ENCODE peak calls at places on chromosomes 2 and 18, in four cellular contexts. G, I, U and Z are unnamed samples.
A peak's percentile ranks its signal among the peaks of the same experiment; 100 is the strongest.

GRCh38 chr2:118614856-118615255 is 232.6 kb downstream of the EN1 start:
- DNase-seq in U (no peak), G (no peak), I (no peak), Z (no peak)

GRCh38 chr18:6521804-6522418 is 107.2 kb upstream of the L3MBTL4 start:
- DNase-seq in I (no peak), U (no peak), G (peak; percentile 90), Z (peak; percentile 55)

GRCh38 chr2:101064868-101065549 is 62.9 kb downstream of the RPL31 start:
- DNase-seq in U (no peak), G (no peak), I (no peak), Z (no peak)

GRCh38 chr18:36465276-36465675 is 167.8 kb downstream of the FHOD3 start:
- DNase-seq in G (no peak), U (no peak), I (no peak), Z (no peak)

GRCh38 chr2:41930807-41931566 is 116.8 kb upstream of the PKDCC start:
- DNase-seq in U (no peak), G (no peak), I (no peak), Z (no peak)

GRCh38 chr2:180979935-180980184 is 545 bp upstream of the UBE2E3 start:
- DNase-seq in G (no peak), I (peak; percentile 16), U (no peak), Z (no peak)

GRCh38 chr2:216985658-216986141 is 125.8 kb upstream of the TNP1 start:
- DNase-seq in I (no peak), U (no peak), G (peak; percentile 84), Z (no peak)

GRCh38 chr2:176455865-176456291 is 186.6 kb downstream of the MTX2 start:
- DNase-seq in I (no peak), G (peak; percentile 64), U (no peak), Z (peak; percentile 49)

GRCh38 chr2:105880637-105881036 is 135.9 kb downstream of the NCK2 start:
- DNase-seq in I (no peak), U (no peak), G (no peak), Z (no peak)

GRCh38 chr2:174138161-174138560 is 110.2 kb downstream of the OLA1 start:
- DNase-seq in U (no peak), I (no peak), G (peak; percentile 53), Z (no peak)

GRCh38 chr2:135198481-135198880 is 146.4 kb downstream of the RAB3GAP1 start:
- DNase-seq in I (no peak), U (no peak), G (no peak), Z (no peak)

GRCh38 chr18:55275042-55275897 is 312.7 kb downstream of the TCF4 start:
- DNase-seq in G (no peak), U (no peak), I (no peak), Z (no peak)

GRCh38 chr18:774811-775210 is 37.2 kb downstream of the YES1 start:
- DNase-seq in G (no peak), I (no peak), U (no peak), Z (no peak)

GRCh38 chr2:8566155-8566670 is 115.6 kb upstream of the ID2 start:
- DNase-seq in G (no peak), U (no peak), I (no peak), Z (no peak)

GRCh38 chr2:63424329-63425078 is 163.8 kb downstream of the WDPCP start:
- DNase-seq in U (no peak), I (no peak), G (peak; percentile 66), Z (peak; percentile 7)

GRCh38 chr2:61125123-61125710 is 36.8 kb upstream of the C2orf74 start:
- DNase-seq in G (no peak), U (no peak), I (no peak), Z (no peak)

GRCh38 chr2:12315224-12315623 is 401.5 kb upstream of the TRIB2 start:
- DNase-seq in I (no peak), U (no peak), G (no peak), Z (no peak)

GRCh38 chr2:70104231-70105111 is 17.2 kb downstream of the PCBP1 start:
- DNase-seq in I (no peak), U (no peak), G (peak; percentile 76), Z (peak; percentile 31)

GRCh38 chr2:178478442-178479274 is at the start of gene FKBP7:
- DNase-seq in I (peak; percentile 39), G (peak; percentile 93), U (peak; percentile 85), Z (peak; percentile 85)

GRCh38 chr2:10265328-10266132 is 37.2 kb upstream of the HPCAL1 start:
- DNase-seq in G (peak; percentile 35), U (no peak), I (no peak), Z (no peak)

GRCh38 chr2:128536925-128537620 is 218.4 kb upstream of the HS6ST1 start:
- DNase-seq in U (no peak), G (peak; percentile 88), I (no peak), Z (no peak)

GRCh38 chr18:70288851-70289328 is at the start of gene SOCS6:
- DNase-seq in G (peak; percentile 86), I (peak; percentile 4), U (peak; percentile 84), Z (peak; percentile 70)

GRCh38 chr2:240946046-240946445 is 39.9 kb downstream of the CROCC2 start:
- DNase-seq in U (peak; percentile 65), I (no peak), G (peak; percentile 26), Z (no peak)

GRCh38 chr2:241858206-241859016 is at the start of gene PDCD1:
- DNase-seq in U (no peak), I (no peak), G (peak; percentile 75), Z (peak; percentile 4)

GRCh38 chr2:240469239-240469636 is 33.8 kb downstream of the GPC1 start:
- DNase-seq in G (peak; percentile 64), I (no peak), U (no peak), Z (peak; percentile 3)

GRCh38 chr2:24201496-24201895 is 26.6 kb downstream of the FAM228A start:
- DNase-seq in I (no peak), G (no peak), U (no peak), Z (no peak)

GRCh38 chr2:10385933-10386773 is 62.0 kb downstream of the ODC1 start:
- DNase-seq in I (no peak), U (no peak), G (no peak), Z (no peak)

GRCh38 chr18:22488554-22488953 is 70.8 kb upstream of the CTAGE1 start:
- DNase-seq in U (no peak), I (no peak), G (no peak), Z (no peak)

GRCh38 chr2:98463551-98463971 is 18.9 kb downstream of the INPP4A start:
- DNase-seq in I (no peak), G (peak; percentile 71), U (no peak), Z (no peak)

GRCh38 chr18:21597616-21598015 is 2.9 kb downstream of the ESCO1 start:
- DNase-seq in I (no peak), U (no peak), G (no peak), Z (no peak)

GRCh38 chr18:77974329-77974728 is 724.7 kb downstream of the GALR1 start:
- DNase-seq in I (no peak), U (no peak), G (no peak), Z (no peak)

GRCh38 chr2:6310186-6310909 is 555.4 kb downstream of the CMPK2 start:
- DNase-seq in G (no peak), U (no peak), I (no peak), Z (no peak)

GRCh38 chr2:68643011-68643873 is at the start of gene PROKR1:
- DNase-seq in U (peak; percentile 74), I (no peak), G (peak; percentile 88), Z (peak; percentile 53)

GRCh38 chr2:112588611-112589045 is 4.2 kb downstream of the CHCHD5 start:
- DNase-seq in U (no peak), G (no peak), I (no peak), Z (no peak)

GRCh38 chr2:239057533-239057932 is 209.6 kb downstream of the TWIST2 start:
- DNase-seq in U (no peak), G (no peak), I (no peak), Z (no peak)

GRCh38 chr2:10985901-10986535 is 74.3 kb downstream of the KCNF1 start:
- DNase-seq in U (no peak), I (no peak), G (no peak), Z (no peak)

GRCh38 chr2:159605441-159606178 is 10.7 kb downstream of the BAZ2B start:
- DNase-seq in U (no peak), I (no peak), G (no peak), Z (no peak)

GRCh38 chr2:16050261-16051045 is 110.1 kb downstream of the MYCN start:
- DNase-seq in U (no peak), I (no peak), G (no peak), Z (no peak)

GRCh38 chr2:14427982-14428567 is 204.4 kb upstream of the LRATD1 start:
- DNase-seq in I (no peak), U (no peak), G (no peak), Z (no peak)

DNA sequence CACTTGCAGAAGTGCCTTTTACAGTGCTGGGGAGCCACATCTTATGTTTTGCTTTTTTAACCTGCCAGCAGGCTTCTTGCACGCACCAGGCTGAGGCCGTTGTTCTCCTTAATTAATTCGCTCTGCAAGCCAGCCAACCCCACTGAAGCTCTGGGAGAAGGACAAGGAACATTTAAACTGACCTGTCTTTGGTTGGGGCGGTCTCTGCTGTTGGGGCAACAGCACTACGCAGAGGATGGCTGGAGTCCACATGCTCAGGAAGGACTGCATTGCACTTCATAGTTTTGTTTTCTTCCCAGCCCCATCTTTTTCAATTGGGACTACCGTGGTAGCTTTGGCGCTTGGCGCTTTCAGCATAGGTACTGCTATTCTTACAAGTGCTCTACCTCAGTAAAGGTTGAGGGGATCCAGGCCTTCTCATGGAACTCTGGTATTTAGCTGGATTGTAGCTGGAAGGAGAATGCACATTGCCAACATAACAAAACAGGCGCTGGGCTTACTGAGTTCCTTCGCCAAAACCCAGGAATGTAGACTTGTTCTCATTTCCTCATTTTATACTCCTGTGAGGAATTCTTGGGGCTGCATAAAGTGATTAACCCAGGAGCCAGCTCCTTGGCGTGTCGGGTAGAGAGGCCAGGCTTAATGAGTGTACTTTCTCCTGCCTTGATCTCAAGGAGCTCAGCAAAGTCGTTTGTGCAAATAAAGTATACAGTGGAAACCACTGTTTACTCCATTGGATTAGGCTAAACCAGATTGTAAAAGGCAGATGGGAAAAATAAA is 146.2 kb downstream of the PRKCE start:
- DNase-seq in U (no peak), I (no peak), G (no peak), Z (no peak)
- TF ChIP-seq CTCF in U (no peak), I (no peak), G (no peak), Z (no peak)

GRCh38 chr2:108396845-108397244 is 19.1 kb downstream of the SULT1C4 start:
- DNase-seq in G (peak; percentile 83), U (no peak), I (no peak), Z (no peak)
- TF ChIP-seq CTCF in G (peak; percentile 61), U (peak; percentile 40), I (no peak), Z (no peak)

DNA sequence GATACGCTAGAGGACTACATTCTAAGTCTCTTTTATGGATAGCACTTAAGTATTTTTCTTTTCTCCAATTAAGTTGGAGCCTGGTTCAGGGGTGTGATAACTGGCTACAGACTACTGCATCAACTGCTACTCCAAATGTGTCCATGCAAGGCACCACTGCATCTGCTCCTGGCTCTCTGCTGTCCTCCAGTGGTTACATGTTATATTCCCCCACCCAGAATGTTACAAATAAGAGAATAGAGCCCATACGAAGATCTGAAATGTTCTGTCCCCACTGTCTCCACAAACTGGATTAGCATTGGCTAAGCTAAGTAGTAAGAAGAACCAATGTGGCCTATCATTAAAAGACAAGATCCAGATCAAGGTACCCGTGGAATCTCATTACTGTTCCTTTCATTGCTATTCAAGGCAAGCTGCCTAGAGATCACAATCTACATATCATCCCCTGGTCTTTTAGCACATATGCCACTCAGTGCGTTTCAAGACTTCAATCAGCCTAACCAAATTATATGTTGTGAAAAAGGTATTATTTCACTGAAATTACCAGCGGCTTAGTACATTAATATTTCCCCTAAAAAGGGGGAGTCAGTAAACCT is 308.3 kb upstream of the SLC8A1 start:
- DNase-seq in G (peak; percentile 83), I (no peak), U (no peak), Z (peak; percentile 58)
- TF ChIP-seq CTCF in G (peak; percentile 94), I (peak; percentile 67), U (peak; percentile 66), Z (peak; percentile 51)

GRCh38 chr18:46071894-46072867 is at the start of gene PSTPIP2:
- DNase-seq in I (no peak), G (peak; percentile 82), U (peak; percentile 82), Z (peak; percentile 62)
- TF ChIP-seq CTCF in I (no peak), G (peak; percentile 50), U (peak; percentile 33), Z (no peak)